ENCODE peak calls at places on chromosomes 5 and 9, in eight cellular contexts. One of them, this sample, is unnamed.

GRCh38 chr9:137053944-137054931 is at the start of gene ENTPD2:
- DNase-seq in cardiac muscle cell: no peak
- DNase-seq in tibial artery: no peak
- DNase-seq in astrocyte: no peak
- DNase-seq in GM13977: peak; percentile 81
- DNase-seq in fibroblast of lung: no peak
- DNase-seq in GM10248: peak; percentile 75
- DNase-seq in heart right ventricle: no peak
- DNase-seq in this sample: peak; percentile 86

GRCh38 chr5:134583821-134584220 is 48.8 kb downstream of the SAR1B start:
- DNase-seq in tibial artery: no peak
- DNase-seq in astrocyte: no peak
- DNase-seq in fibroblast of lung: no peak
- DNase-seq in cardiac muscle cell: no peak
- DNase-seq in GM13977: no peak
- DNase-seq in GM10248: no peak
- DNase-seq in heart right ventricle: no peak
- DNase-seq in this sample: no peak

GRCh38 chr9:70407081-70407503 is 7.4 kb downstream of the KLF9 start:
- DNase-seq in fibroblast of lung: peak; percentile 96
- DNase-seq in GM13977: no peak
- DNase-seq in heart right ventricle: no peak
- DNase-seq in GM10248: no peak
- DNase-seq in cardiac muscle cell: peak; percentile 90
- DNase-seq in astrocyte: peak; percentile 97
- DNase-seq in tibial artery: no peak
- DNase-seq in this sample: no peak

GRCh38 chr9:132244582-132245455 is 83.0 kb downstream of the NTNG2 start:
- DNase-seq in astrocyte: no peak
- DNase-seq in GM10248: no peak
- DNase-seq in fibroblast of lung: no peak
- DNase-seq in GM13977: no peak
- DNase-seq in heart right ventricle: peak; percentile 57
- DNase-seq in cardiac muscle cell: peak; percentile 64
- DNase-seq in tibial artery: peak; percentile 85
- DNase-seq in this sample: no peak

GRCh38 chr9:78562021-78562420 is 265.1 kb downstream of the PSAT1 start:
- DNase-seq in heart right ventricle: no peak
- DNase-seq in GM13977: no peak
- DNase-seq in GM10248: no peak
- DNase-seq in tibial artery: no peak
- DNase-seq in cardiac muscle cell: no peak
- DNase-seq in astrocyte: peak; percentile 46
- DNase-seq in fibroblast of lung: peak; percentile 56
- DNase-seq in this sample: no peak

GRCh38 chr9:78986446-78986845 is 585.3 kb upstream of the TLE4 start:
- DNase-seq in tibial artery: no peak
- DNase-seq in heart right ventricle: no peak
- DNase-seq in cardiac muscle cell: no peak
- DNase-seq in astrocyte: peak; percentile 58
- DNase-seq in GM13977: no peak
- DNase-seq in GM10248: no peak
- DNase-seq in fibroblast of lung: peak; percentile 66
- DNase-seq in this sample: no peak

GRCh38 chr5:107985144-107985543 is 314.4 kb upstream of the EFNA5 start:
- DNase-seq in GM10248: no peak
- DNase-seq in astrocyte: no peak
- DNase-seq in GM13977: no peak
- DNase-seq in tibial artery: no peak
- DNase-seq in cardiac muscle cell: peak; percentile 2
- DNase-seq in fibroblast of lung: no peak
- DNase-seq in heart right ventricle: no peak
- DNase-seq in this sample: no peak

GRCh38 chr5:146744358-146744757 is 134.2 kb downstream of the PPP2R2B start:
- DNase-seq in GM13977: no peak
- DNase-seq in astrocyte: peak; percentile 91
- DNase-seq in heart right ventricle: no peak
- DNase-seq in GM10248: no peak
- DNase-seq in cardiac muscle cell: peak; percentile 53
- DNase-seq in tibial artery: no peak
- DNase-seq in fibroblast of lung: peak; percentile 93
- DNase-seq in this sample: no peak

GRCh38 chr5:56815657-56816545 is 552 bp downstream of the MAP3K1 start:
- DNase-seq in fibroblast of lung: peak; percentile 51
- DNase-seq in astrocyte: peak; percentile 25
- DNase-seq in GM10248: peak; percentile 73
- DNase-seq in cardiac muscle cell: no peak
- DNase-seq in tibial artery: peak; percentile 70
- DNase-seq in heart right ventricle: peak; percentile 30
- DNase-seq in GM13977: peak; percentile 79
- DNase-seq in this sample: peak; percentile 70

GRCh38 chr9:110142868-110143866 is 64.8 kb downstream of the C9orf152 start:
- DNase-seq in astrocyte: no peak
- DNase-seq in fibroblast of lung: no peak
- DNase-seq in heart right ventricle: no peak
- DNase-seq in cardiac muscle cell: peak; percentile 35
- DNase-seq in tibial artery: no peak
- DNase-seq in GM10248: no peak
- DNase-seq in GM13977: peak; percentile 32
- DNase-seq in this sample: peak; percentile 26
- TF ChIP-seq CTCF in astrocyte: no peak
- TF ChIP-seq CTCF in fibroblast of lung: no peak
- TF ChIP-seq CTCF in heart right ventricle: no peak
- TF ChIP-seq CTCF in cardiac muscle cell: peak; percentile 2
- TF ChIP-seq CTCF in tibial artery: no peak
- TF ChIP-seq CTCF in GM10248: peak; percentile 43
- TF ChIP-seq CTCF in GM13977: peak; percentile 52
- TF ChIP-seq CTCF in this sample: no peak

DNA sequence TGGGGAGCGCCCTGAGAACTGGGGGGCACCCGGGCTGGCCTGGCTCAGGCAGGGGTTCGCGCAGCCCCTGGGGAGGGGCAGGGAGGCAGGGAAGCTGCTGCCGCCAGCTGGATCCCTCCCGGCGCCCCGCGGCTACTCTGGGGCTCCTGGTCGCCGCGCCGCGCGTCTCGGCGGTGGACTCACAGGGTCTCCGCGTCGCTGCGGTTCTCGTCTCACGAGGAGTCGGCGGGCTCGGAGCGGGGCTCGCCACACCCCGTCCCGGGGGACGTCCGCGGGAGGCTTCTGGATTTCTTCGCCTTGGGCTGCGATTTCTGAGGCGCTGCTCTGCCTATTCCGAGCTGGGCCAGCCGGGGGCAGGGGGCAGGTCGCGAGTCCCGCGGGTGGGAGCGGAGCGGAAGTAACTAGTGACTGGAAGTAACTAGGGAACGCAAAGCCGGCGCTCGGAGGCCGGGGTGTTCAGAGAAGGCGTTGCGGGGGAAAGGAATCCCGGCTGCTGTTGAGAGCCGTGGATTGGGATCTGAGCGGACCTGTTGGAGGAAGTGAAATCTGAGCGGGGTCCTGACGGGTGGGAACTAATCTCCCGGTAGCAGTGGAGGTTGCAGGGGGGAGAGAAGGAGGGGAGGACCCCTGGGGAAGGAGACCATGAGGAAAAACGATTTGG is 509 bp downstream of the CYSTM1 start:
- DNase-seq in fibroblast of lung: peak; percentile 64
- DNase-seq in cardiac muscle cell: peak; percentile 75
- DNase-seq in astrocyte: peak; percentile 42
- DNase-seq in GM13977: peak; percentile 71
- DNase-seq in GM10248: peak; percentile 68
- DNase-seq in tibial artery: peak; percentile 83
- DNase-seq in heart right ventricle: peak; percentile 80
- DNase-seq in this sample: peak; percentile 73
- TF ChIP-seq CTCF in fibroblast of lung: no peak
- TF ChIP-seq CTCF in cardiac muscle cell: peak; percentile 26
- TF ChIP-seq CTCF in astrocyte: no peak
- TF ChIP-seq CTCF in GM13977: no peak
- TF ChIP-seq CTCF in GM10248: peak; percentile 13
- TF ChIP-seq CTCF in tibial artery: peak; percentile 9
- TF ChIP-seq CTCF in heart right ventricle: peak; percentile 20
- TF ChIP-seq CTCF in this sample: no peak

DNA sequence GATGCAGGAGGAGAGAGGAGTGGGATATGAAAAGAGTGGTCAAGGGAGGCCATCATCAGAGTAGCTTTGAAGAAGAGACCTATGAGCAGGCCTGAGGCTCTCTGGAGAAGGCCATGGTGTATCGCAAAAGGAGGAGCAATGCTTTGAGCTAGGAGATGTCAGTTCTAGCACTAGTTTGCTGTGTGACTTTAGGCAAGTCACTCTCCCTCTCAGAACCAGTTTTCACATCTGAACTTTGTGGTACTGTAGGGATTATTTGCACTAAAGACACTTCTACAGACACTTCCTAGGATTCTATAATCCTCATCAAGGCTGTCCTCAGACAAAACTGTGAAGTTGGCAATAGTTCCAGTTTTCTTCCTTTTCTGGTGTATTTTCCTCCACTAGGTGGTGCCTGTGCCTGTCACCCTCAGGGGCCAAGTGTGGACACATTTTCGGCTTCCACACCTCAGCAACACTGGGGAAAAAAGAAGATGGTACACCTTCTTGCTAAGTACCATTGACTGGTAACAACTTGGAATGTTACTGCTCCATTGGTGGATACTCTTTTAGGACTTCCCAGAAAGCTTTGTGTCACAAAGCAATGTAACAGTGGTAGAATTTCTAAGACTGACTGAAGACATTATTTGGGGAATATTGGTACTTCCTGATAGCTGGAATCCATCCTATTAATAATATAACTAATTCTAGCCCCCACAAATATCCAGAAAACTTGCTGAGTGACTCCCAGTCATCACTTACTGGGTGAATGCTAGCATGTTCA is 9.9 kb downstream of the PAPPA start:
- DNase-seq in GM10248: no peak
- DNase-seq in heart right ventricle: no peak
- DNase-seq in cardiac muscle cell: no peak
- DNase-seq in fibroblast of lung: no peak
- DNase-seq in GM13977: no peak
- DNase-seq in tibial artery: no peak
- DNase-seq in astrocyte: no peak
- DNase-seq in this sample: no peak
- TF ChIP-seq CTCF in GM10248: peak; percentile 23
- TF ChIP-seq CTCF in heart right ventricle: peak; percentile 48
- TF ChIP-seq CTCF in cardiac muscle cell: peak; percentile 53
- TF ChIP-seq CTCF in fibroblast of lung: no peak
- TF ChIP-seq CTCF in GM13977: peak; percentile 42
- TF ChIP-seq CTCF in tibial artery: no peak
- TF ChIP-seq CTCF in astrocyte: peak; percentile 44
- TF ChIP-seq CTCF in this sample: no peak

GRCh38 chr5:78269088-78269703 is 25.3 kb downstream of the AP3B1 start:
- DNase-seq in heart right ventricle: no peak
- DNase-seq in fibroblast of lung: peak; percentile 15
- DNase-seq in GM10248: peak; percentile 21
- DNase-seq in tibial artery: no peak
- DNase-seq in cardiac muscle cell: peak; percentile 27
- DNase-seq in GM13977: peak; percentile 15
- DNase-seq in astrocyte: no peak
- DNase-seq in this sample: peak; percentile 8
- TF ChIP-seq CTCF in heart right ventricle: peak; percentile 42
- TF ChIP-seq CTCF in fibroblast of lung: no peak
- TF ChIP-seq CTCF in GM10248: peak; percentile 27
- TF ChIP-seq CTCF in tibial artery: peak; percentile 39
- TF ChIP-seq CTCF in cardiac muscle cell: peak; percentile 43
- TF ChIP-seq CTCF in GM13977: peak; percentile 51
- TF ChIP-seq CTCF in astrocyte: peak; percentile 33
- TF ChIP-seq CTCF in this sample: peak; percentile 8

GRCh38 chr9:112925058-112925641 is 34.5 kb upstream of the SLC46A2 start:
- DNase-seq in astrocyte: peak; percentile 1
- DNase-seq in heart right ventricle: no peak
- DNase-seq in cardiac muscle cell: peak; percentile 52
- DNase-seq in GM13977: peak; percentile 31
- DNase-seq in tibial artery: no peak
- DNase-seq in fibroblast of lung: peak; percentile 13
- DNase-seq in GM10248: peak; percentile 21
- DNase-seq in this sample: peak; percentile 34
- TF ChIP-seq CTCF in astrocyte: peak; percentile 33
- TF ChIP-seq CTCF in heart right ventricle: peak; percentile 18
- TF ChIP-seq CTCF in cardiac muscle cell: peak; percentile 39
- TF ChIP-seq CTCF in GM13977: peak; percentile 47
- TF ChIP-seq CTCF in tibial artery: peak; percentile 39
- TF ChIP-seq CTCF in fibroblast of lung: peak; percentile 30
- TF ChIP-seq CTCF in GM10248: peak; percentile 48
- TF ChIP-seq CTCF in this sample: no peak

This sample was measured in GM20000.